ENCODE peak calls at places on chromosomes 6 and 20, in four cellular contexts. One of them, this sample, is unnamed.

GRCh38 chr6:72649032-72649984 is 27.4 kb downstream of the KCNQ5 start:
- DNase-seq in HepG2: no peak
- DNase-seq in H1: no peak
- DNase-seq in GM12878: peak
- DNase-seq in this sample: no peak

GRCh38 chr6:53302678-53303360 is 45.9 kb downstream of the ELOVL5 start:
- DNase-seq in HepG2: peak
- DNase-seq in GM12878: no peak
- DNase-seq in H1: no peak
- DNase-seq in this sample: no peak

GRCh38 chr6:5497896-5498578 is 236.7 kb downstream of the FARS2 start:
- DNase-seq in H1: no peak
- DNase-seq in GM12878: no peak
- DNase-seq in HepG2: no peak
- DNase-seq in this sample: no peak

GRCh38 chr20:5531318-5532081 is 214.7 kb upstream of the PROKR2 start:
- DNase-seq in GM12878: no peak
- DNase-seq in H1: no peak
- DNase-seq in HepG2: no peak
- DNase-seq in this sample: no peak

GRCh38 chr6:82711105-82711829 is 347.6 kb downstream of the TPBG start:
- DNase-seq in HepG2: no peak
- DNase-seq in H1: no peak
- DNase-seq in GM12878: no peak
- DNase-seq in this sample: no peak

GRCh38 chr6:160139420-160139851 is 17.8 kb downstream of the SLC22A1 start:
- DNase-seq in GM12878: no peak
- DNase-seq in H1: peak
- DNase-seq in HepG2: no peak
- DNase-seq in this sample: no peak

GRCh38 chr20:8305449-8305978 is 173.4 kb downstream of the PLCB1 start:
- DNase-seq in HepG2: peak
- DNase-seq in H1: peak
- DNase-seq in GM12878: peak
- DNase-seq in this sample: peak

GRCh38 chr20:58555078-58555765 is 40.0 kb upstream of the APCDD1L start:
- DNase-seq in HepG2: no peak
- DNase-seq in H1: no peak
- DNase-seq in GM12878: no peak
- DNase-seq in this sample: no peak

GRCh38 chr20:64240243-64241015 is 15.1 kb upstream of the PCMTD2 start:
- DNase-seq in H1: no peak
- DNase-seq in HepG2: no peak
- DNase-seq in GM12878: no peak
- DNase-seq in this sample: no peak

GRCh38 chr6:5866547-5867051 is 140.1 kb downstream of the NRN1 start:
- DNase-seq in H1: no peak
- DNase-seq in HepG2: peak
- DNase-seq in GM12878: no peak
- DNase-seq in this sample: no peak

GRCh38 chr6:36947570-36948351 is 6.8 kb upstream of the PI16 start:
- DNase-seq in HepG2: no peak
- DNase-seq in GM12878: no peak
- DNase-seq in H1: no peak
- DNase-seq in this sample: no peak

GRCh38 chr6:2191390-2191740 is 54.0 kb downstream of the GMDS start:
- DNase-seq in H1: no peak
- DNase-seq in HepG2: no peak
- DNase-seq in GM12878: no peak
- DNase-seq in this sample: no peak

GRCh38 chr6:89948876-89949275 is 54.6 kb downstream of the GJA10 start:
- DNase-seq in HepG2: no peak
- DNase-seq in H1: no peak
- DNase-seq in GM12878: no peak
- DNase-seq in this sample: no peak

GRCh38 chr20:47188540-47188939 is 168.0 kb downstream of the ZMYND8 start:
- DNase-seq in H1: no peak
- DNase-seq in HepG2: no peak
- DNase-seq in GM12878: no peak
- DNase-seq in this sample: no peak

GRCh38 chr20:44412402-44413144 is 57.1 kb downstream of the HNF4A start:
- DNase-seq in GM12878: no peak
- DNase-seq in H1: no peak
- DNase-seq in HepG2: no peak
- DNase-seq in this sample: no peak

GRCh38 chr20:63642518-63643247 is 10.5 kb downstream of the STMN3 start:
- DNase-seq in GM12878: no peak
- DNase-seq in H1: peak
- DNase-seq in HepG2: no peak
- DNase-seq in this sample: no peak

GRCh38 chr20:4026093-4026601 is 10.8 kb upstream of the RNF24 start:
- DNase-seq in GM12878: no peak
- DNase-seq in H1: peak
- DNase-seq in HepG2: peak
- DNase-seq in this sample: no peak

GRCh38 chr6:112180095-112180820 is 74.1 kb downstream of the LAMA4 start:
- DNase-seq in HepG2: peak
- DNase-seq in GM12878: no peak
- DNase-seq in H1: no peak
- DNase-seq in this sample: peak

GRCh38 chr20:237918-238317 is 10.9 kb downstream of the DEFB129 start:
- DNase-seq in GM12878: no peak
- DNase-seq in HepG2: no peak
- DNase-seq in H1: no peak
- DNase-seq in this sample: no peak

GRCh38 chr20:235891-236290 is 8.8 kb downstream of the DEFB129 start:
- DNase-seq in H1: no peak
- DNase-seq in GM12878: no peak
- DNase-seq in HepG2: no peak
- DNase-seq in this sample: no peak

GRCh38 chr20:237479-237878 is 10.4 kb downstream of the DEFB129 start:
- DNase-seq in GM12878: no peak
- DNase-seq in HepG2: no peak
- DNase-seq in H1: no peak
- DNase-seq in this sample: no peak
- H3K9ac ChIP-seq in GM12878: no peak
- H3K9ac ChIP-seq in HepG2: no peak
- H3K9ac ChIP-seq in H1: no peak
- H3K9ac ChIP-seq in this sample: no peak

GRCh38 chr20:35702051-35702823 is 3.0 kb downstream of the ROMO1 start:
- DNase-seq in HepG2: no peak
- DNase-seq in H1: no peak
- DNase-seq in GM12878: no peak
- DNase-seq in this sample: no peak
- TF ChIP-seq SUZ12 in HepG2: no peak
- TF ChIP-seq SUZ12 in H1: no peak
- TF ChIP-seq SUZ12 in GM12878: no peak
- TF ChIP-seq SUZ12 in this sample: no peak

GRCh38 chr6:119445666-119446622 is 96.4 kb upstream of the MAN1A1 start:
- DNase-seq in GM12878: no peak
- DNase-seq in HepG2: no peak
- DNase-seq in H1: no peak
- DNase-seq in this sample: no peak
- H3K9ac ChIP-seq in GM12878: no peak
- H3K9ac ChIP-seq in HepG2: no peak
- H3K9ac ChIP-seq in H1: no peak
- H3K9ac ChIP-seq in this sample: no peak

DNA sequence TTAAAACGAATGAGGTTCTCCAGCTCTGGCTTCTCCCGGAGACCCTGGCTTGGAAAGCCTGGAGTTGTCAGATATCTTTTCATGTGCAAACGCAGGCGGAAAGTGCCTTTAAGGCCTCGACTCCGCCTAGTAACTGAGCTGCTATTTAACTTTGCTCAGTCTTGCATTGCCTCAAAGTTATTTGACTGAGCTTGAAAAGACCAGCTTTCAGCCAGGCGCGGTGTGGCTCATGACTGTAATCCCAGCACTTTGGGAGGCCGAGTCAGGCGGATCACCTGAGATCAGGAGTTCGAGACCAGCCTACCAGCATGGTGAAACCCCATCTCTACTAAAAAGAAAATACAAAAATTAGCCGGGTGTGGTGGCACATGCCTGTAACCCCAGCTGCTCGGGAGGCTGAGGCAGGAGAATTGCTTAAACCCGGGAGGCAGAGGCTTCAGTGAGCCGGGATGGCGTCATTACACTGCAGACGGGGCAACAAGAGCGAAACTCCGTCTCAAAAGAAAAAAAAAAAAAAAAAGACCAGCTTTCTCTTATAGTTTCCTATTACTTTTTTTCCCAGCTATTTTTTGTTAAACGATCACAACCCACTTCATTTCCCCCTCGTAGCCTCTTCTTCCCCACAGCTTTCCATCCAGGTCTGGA is 1.9 kb downstream of the GCNT2 start:
- DNase-seq in HepG2: peak
- DNase-seq in GM12878: no peak
- DNase-seq in H1: peak
- DNase-seq in this sample: peak
- TF ChIP-seq SUZ12 in HepG2: no peak
- TF ChIP-seq SUZ12 in GM12878: no peak
- TF ChIP-seq SUZ12 in H1: no peak
- TF ChIP-seq SUZ12 in this sample: no peak

DNA sequence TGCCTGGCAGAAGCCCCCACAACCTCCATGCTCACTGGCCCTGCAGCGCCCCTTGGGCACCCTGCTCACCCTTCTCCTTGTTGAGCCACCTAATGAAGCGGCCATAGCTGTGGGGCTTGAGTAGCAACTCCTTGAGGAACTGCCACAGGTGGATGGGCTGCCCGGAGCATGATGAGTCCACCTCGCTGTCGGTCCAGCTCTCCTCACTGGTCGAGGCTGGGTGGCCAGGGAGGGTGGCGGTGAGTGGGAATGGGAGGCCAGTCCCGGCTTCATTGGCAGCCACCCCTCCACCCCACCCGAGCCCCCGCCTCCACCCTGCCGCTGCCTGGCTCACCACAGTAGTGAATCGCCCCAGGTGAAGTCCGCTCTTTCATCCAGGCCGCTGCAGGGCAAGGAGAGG is 16.9 kb downstream of the SPDEF start:
- DNase-seq in H1: no peak
- DNase-seq in HepG2: no peak
- DNase-seq in GM12878: no peak
- DNase-seq in this sample: no peak
- H3K9ac ChIP-seq in H1: no peak
- H3K9ac ChIP-seq in HepG2: no peak
- H3K9ac ChIP-seq in GM12878: no peak
- H3K9ac ChIP-seq in this sample: no peak

GRCh38 chr6:33627876-33628275 is 6.8 kb downstream of the ITPR3 start:
- DNase-seq in HepG2: no peak
- DNase-seq in GM12878: no peak
- DNase-seq in H1: no peak
- DNase-seq in this sample: no peak

GRCh38 chr6:33621396-33622388 is 570 bp downstream of the ITPR3 start:
- DNase-seq in GM12878: no peak
- DNase-seq in HepG2: no peak
- DNase-seq in H1: peak
- DNase-seq in this sample: no peak

GRCh38 chr6:33623895-33624381 is 2.8 kb downstream of the ITPR3 start:
- DNase-seq in H1: no peak
- DNase-seq in GM12878: no peak
- DNase-seq in HepG2: no peak
- DNase-seq in this sample: no peak

GRCh38 chr6:33622456-33623431 is 1.6 kb downstream of the ITPR3 start:
- DNase-seq in HepG2: no peak
- DNase-seq in GM12878: peak
- DNase-seq in H1: no peak
- DNase-seq in this sample: no peak

GRCh38 chr6:33624856-33625255 is 3.7 kb downstream of the ITPR3 start:
- DNase-seq in HepG2: no peak
- DNase-seq in GM12878: no peak
- DNase-seq in H1: no peak
- DNase-seq in this sample: no peak
- TF ChIP-seq SUZ12 in HepG2: no peak
- TF ChIP-seq SUZ12 in GM12878: no peak
- TF ChIP-seq SUZ12 in H1: no peak
- TF ChIP-seq SUZ12 in this sample: no peak

GRCh38 chr6:3228046-3228671 is 706 bp upstream of the TUBB2B start:
- DNase-seq in GM12878: no peak
- DNase-seq in H1: peak
- DNase-seq in HepG2: no peak
- DNase-seq in this sample: no peak

GRCh38 chr6:3228791-3229565 is 1.5 kb upstream of the TUBB2B start:
- DNase-seq in GM12878: no peak
- DNase-seq in HepG2: no peak
- DNase-seq in H1: peak
- DNase-seq in this sample: no peak

GRCh38 chr6:3230275-3231212 is 3.1 kb upstream of the TUBB2B start:
- DNase-seq in HepG2: no peak
- DNase-seq in H1: peak
- DNase-seq in GM12878: no peak
- DNase-seq in this sample: no peak

GRCh38 chr6:3231213-3232016 is 4.0 kb upstream of the TUBB2B start:
- DNase-seq in H1: peak
- DNase-seq in HepG2: peak
- DNase-seq in GM12878: no peak
- DNase-seq in this sample: peak

DNA sequence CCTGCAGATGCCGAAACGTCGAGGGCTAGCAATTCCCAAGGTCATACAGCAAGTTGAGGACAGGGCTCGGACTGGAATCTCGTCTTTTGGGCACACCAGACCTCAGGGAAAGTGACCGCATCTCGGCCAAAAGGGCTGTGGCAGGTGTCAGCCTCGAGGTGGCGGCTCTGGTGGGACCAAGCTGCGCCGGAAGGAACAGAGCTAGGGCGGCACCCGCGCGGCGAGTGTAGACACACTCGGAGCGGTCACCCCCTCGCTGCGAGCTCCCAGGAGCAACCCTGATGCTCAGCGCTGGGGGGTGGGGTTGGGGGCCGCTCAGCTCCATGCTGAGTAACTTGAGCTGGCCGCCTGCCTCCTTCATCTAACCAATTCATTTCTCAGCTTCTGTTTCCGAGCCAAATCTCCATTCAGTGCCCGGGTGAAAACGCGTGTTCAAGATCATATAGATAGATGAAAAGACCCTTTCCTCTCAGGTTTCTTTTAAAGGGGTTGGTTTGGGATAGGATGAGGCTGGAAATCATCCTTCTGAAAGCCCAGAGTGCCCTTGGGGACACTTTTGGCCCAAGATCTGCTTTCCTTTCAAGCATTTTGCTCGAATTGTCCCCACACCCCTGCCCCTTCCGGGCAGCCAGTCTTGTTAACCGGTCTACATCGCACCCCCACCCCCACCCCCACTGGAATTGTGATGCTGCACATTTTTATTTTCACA is 2.3 kb upstream of the TUBB2B start:
- DNase-seq in GM12878: no peak
- DNase-seq in HepG2: no peak
- DNase-seq in H1: no peak
- DNase-seq in this sample: no peak
- H3K9ac ChIP-seq in GM12878: no peak
- H3K9ac ChIP-seq in HepG2: no peak
- H3K9ac ChIP-seq in H1: no peak
- H3K9ac ChIP-seq in this sample: peak

This sample was measured in NT2/D1.